ENCODE peak calls at places on chromosomes 7 and 10, in ten cellular contexts. D, T, L, U, J, A, C, O, Y and E are unnamed samples. For H3K27me3, the result is how much of the 10 kb centered on the place peaks cover.

GRCh38 chr10:53536322-53536721 is 763.7 kb upstream of the MBL2 start:
- DNase-seq in D (no peak), T (no peak), L (no peak), U (no peak), J (no peak), A (no peak), C (no peak), O (peak), Y (no peak), E (no peak)

GRCh38 chr7:815284-816216 is 16.7 kb upstream of the SUN1 start:
- DNase-seq in D (peak), T (peak), L (peak), U (peak), J (no peak), A (no peak), C (no peak), O (no peak), Y (no peak), E (peak)

GRCh38 chr7:40372031-40372430 is 237.2 kb downstream of the SUGCT start:
- DNase-seq in D (no peak), T (no peak), L (no peak), U (no peak), J (no peak), A (no peak), C (no peak), O (no peak), Y (no peak), E (no peak)

GRCh38 chr10:79434223-79434687 is 11.2 kb downstream of the ZCCHC24 start:
- DNase-seq in D (no peak), T (no peak), L (no peak), U (no peak), J (no peak), A (no peak), C (no peak), O (peak), Y (peak), E (no peak)

GRCh38 chr7:33351709-33352108 is 222.3 kb downstream of the BBS9 start:
- DNase-seq in D (no peak), T (no peak), L (no peak), U (no peak), J (no peak), A (no peak), C (no peak), O (no peak), Y (no peak), E (no peak)

GRCh38 chr10:79292789-79293746 is 54.2 kb upstream of the PPIF start:
- DNase-seq in D (peak), T (peak), L (peak), U (no peak), J (no peak), A (no peak), C (no peak), O (no peak), Y (no peak), E (no peak)

GRCh38 chr10:111921821-111922220 is 261.7 kb downstream of the GPAM start:
- DNase-seq in D (no peak), T (no peak), L (no peak), U (no peak), J (no peak), A (no peak), C (no peak), O (no peak), Y (no peak), E (no peak)

GRCh38 chr10:18737841-18738240 is 78.6 kb downstream of the ARL5B start:
- DNase-seq in D (no peak), T (no peak), L (no peak), U (no peak), J (no peak), A (no peak), C (no peak), O (peak), Y (peak), E (no peak)

GRCh38 chr10:30059209-30060107 is at the start of gene JCAD:
- DNase-seq in D (peak), T (peak), L (peak), U (peak), J (no peak), A (no peak), C (peak), O (no peak), Y (no peak), E (peak)

GRCh38 chr7:105224884-105225651 is 163.7 kb downstream of the SRPK2 start:
- DNase-seq in D (no peak), T (no peak), L (peak), U (no peak), J (peak), A (no peak), C (no peak), O (peak), Y (peak), E (no peak)

GRCh38 chr10:16853201-16853600 is 36.0 kb upstream of the RSU1 start:
- DNase-seq in D (no peak), T (no peak), L (peak), U (no peak), J (peak), A (no peak), C (no peak), O (peak), Y (peak), E (no peak)

GRCh38 chr10:32269343-32270100 is 77.4 kb downstream of the EPC1 start:
- DNase-seq in D (no peak), T (no peak), L (no peak), U (no peak), J (no peak), A (no peak), C (no peak), O (no peak), Y (no peak), E (no peak)

GRCh38 chr7:135441791-135442190 is 68.1 kb downstream of the CNOT4 start:
- DNase-seq in D (no peak), T (no peak), L (no peak), U (no peak), J (peak), A (no peak), C (no peak), O (peak), Y (peak), E (no peak)

GRCh38 chr10:90960355-90960814 is 39.5 kb upstream of the ANKRD1 start:
- DNase-seq in D (no peak), T (no peak), L (no peak), U (no peak), J (no peak), A (no peak), C (no peak), O (peak), Y (peak), E (no peak)

GRCh38 chr10:26214538-26215461 is 1.8 kb upstream of the GAD2 start:
- DNase-seq in D (no peak), T (no peak), L (peak), U (no peak), J (no peak), A (no peak), C (no peak), O (no peak), Y (no peak), E (no peak)

GRCh38 chr7:93047514-93048099 is 70.2 kb downstream of the SAMD9 start:
- DNase-seq in D (no peak), T (no peak), L (no peak), U (no peak), J (no peak), A (no peak), C (no peak), O (no peak), Y (no peak), E (no peak)

GRCh38 chr10:3635697-3636096 is 149.3 kb downstream of the KLF6 start:
- DNase-seq in D (no peak), T (no peak), L (no peak), U (no peak), J (no peak), A (no peak), C (no peak), O (no peak), Y (no peak), E (no peak)

GRCh38 chr10:117537904-117538524 is 4.5 kb upstream of the EMX2 start:
- DNase-seq in D (no peak), T (no peak), L (no peak), U (no peak), J (no peak), A (no peak), C (no peak), O (no peak), Y (no peak), E (no peak)

GRCh38 chr7:124550036-124550435 is 215.6 kb downstream of the GPR37 start:
- DNase-seq in D (no peak), T (no peak), L (no peak), U (no peak), J (no peak), A (no peak), C (no peak), O (peak), Y (no peak), E (no peak)

GRCh38 chr7:28984631-28985030 is 26.5 kb upstream of the TRIL start:
- DNase-seq in D (no peak), T (no peak), L (peak), U (peak), J (no peak), A (peak), C (peak), O (peak), Y (peak), E (peak)

GRCh38 chr10:97684866-97685394 is 2.1 kb downstream of the AVPI1 start:
- DNase-seq in D (no peak), T (no peak), L (no peak), U (no peak), J (no peak), A (no peak), C (no peak), O (peak), Y (no peak), E (no peak)

GRCh38 chr10:97682042-97682441 is 5.0 kb downstream of the AVPI1 start:
- DNase-seq in D (no peak), T (no peak), L (no peak), U (no peak), J (no peak), A (no peak), C (no peak), O (no peak), Y (no peak), E (no peak)

GRCh38 chr10:97685395-97685958 is 1.6 kb downstream of the AVPI1 start:
- DNase-seq in D (no peak), T (no peak), L (peak), U (peak), J (peak), A (no peak), C (peak), O (peak), Y (no peak), E (no peak)

GRCh38 chr10:97686301-97686961 is 610 bp downstream of the AVPI1 start:
- DNase-seq in D (no peak), T (no peak), L (no peak), U (no peak), J (no peak), A (no peak), C (no peak), O (no peak), Y (no peak), E (no peak)

DNA sequence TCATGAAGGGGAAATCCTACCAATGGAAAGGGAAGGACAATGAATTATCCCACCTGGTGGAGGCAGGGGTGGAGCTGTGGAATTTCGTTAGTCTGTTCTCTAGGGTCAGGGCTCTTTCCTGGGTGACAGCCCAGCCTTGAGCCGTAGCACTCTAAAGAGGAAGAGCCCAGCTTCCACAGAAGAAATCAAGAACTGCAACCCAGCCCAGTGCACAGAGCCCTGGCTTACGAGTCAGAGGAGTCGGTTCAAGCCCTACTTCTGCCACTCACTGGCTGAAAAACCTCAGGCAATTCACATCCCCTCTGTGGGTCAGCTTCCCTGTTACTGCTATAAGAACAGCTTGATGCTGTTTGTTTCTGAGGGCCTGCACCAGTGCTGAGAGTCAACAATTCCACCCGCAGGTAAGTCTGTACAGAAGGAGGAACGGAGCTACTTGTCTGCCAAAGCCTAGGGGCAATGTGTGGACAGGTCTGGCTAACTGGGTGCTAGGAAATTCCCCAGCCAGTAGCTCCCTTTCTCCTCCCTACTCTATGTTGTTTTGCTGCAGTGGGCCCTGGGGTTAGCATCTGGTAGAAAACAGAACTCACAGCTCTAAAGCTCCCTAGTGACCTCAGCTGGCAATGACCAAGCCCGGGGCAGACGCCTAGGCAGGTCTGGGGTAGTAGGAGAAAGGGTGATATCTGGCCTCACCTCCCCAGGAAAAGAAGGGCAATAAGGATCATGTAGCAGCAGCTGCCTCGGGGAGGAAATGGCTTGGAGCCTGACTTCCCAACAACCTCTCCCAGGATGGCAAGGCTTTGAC is 3.3 kb downstream of the AVPI1 start:
- DNase-seq in D (no peak), T (no peak), L (peak), U (peak), J (no peak), A (no peak), C (peak), O (peak), Y (peak), E (no peak)
- TF ChIP-seq CTCF in D (no peak), T (no peak), L (no peak), U (no peak), J (no peak), A (no peak), C (peak), O (no peak), Y (no peak), E (no peak)

DNA sequence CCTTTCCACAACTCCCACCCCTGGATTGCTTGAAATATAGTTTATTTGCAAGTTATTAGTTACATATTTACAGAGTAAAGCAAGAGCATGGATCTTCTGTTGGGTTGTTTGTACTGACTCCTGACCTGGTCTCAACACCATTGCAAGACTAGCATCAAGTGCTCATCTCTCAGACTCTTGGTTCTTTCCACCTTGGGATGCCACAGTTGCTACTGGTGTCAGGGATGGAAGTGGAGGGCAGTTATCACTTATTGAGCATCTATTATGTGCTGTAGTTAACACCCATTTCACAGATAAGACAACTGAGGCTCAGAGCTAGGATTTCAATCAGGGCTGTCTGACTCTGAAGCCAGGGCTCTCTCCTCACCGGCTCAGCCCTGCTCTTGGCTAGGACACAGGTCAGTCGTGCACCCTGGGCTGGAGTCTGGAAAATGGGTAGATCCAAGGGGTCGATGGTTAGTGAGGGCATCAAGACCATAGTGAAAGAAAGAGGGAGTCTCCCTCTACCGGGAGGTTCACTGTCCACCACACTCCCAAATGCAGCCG is 614 bp upstream of the ADAMTS14 start:
- DNase-seq in D (no peak), T (no peak), L (no peak), U (no peak), J (no peak), A (no peak), C (no peak), O (no peak), Y (no peak), E (no peak)
- H3K27me3 ChIP-seq in D (half or more), T (under half), L (under half), U (under half), J (under half), A (under half), C (under half), O (under half), Y (under half), E (under half)

GRCh38 chr7:79093421-79093820 is 360.0 kb downstream of the MAGI2 start:
- DNase-seq in D (no peak), T (no peak), L (no peak), U (no peak), J (no peak), A (no peak), C (no peak), O (no peak), Y (peak), E (no peak)

GRCh38 chr7:79091661-79092060 is 361.8 kb downstream of the MAGI2 start:
- DNase-seq in D (no peak), T (no peak), L (no peak), U (no peak), J (no peak), A (no peak), C (no peak), O (peak), Y (peak), E (no peak)

GRCh38 chr7:79091011-79091410 is 362.5 kb downstream of the MAGI2 start:
- DNase-seq in D (no peak), T (no peak), L (no peak), U (no peak), J (no peak), A (no peak), C (no peak), O (no peak), Y (no peak), E (no peak)

GRCh38 chr7:79096361-79096805 is 357.1 kb downstream of the MAGI2 start:
- DNase-seq in D (no peak), T (no peak), L (no peak), U (no peak), J (no peak), A (no peak), C (no peak), O (peak), Y (peak), E (no peak)

DNA sequence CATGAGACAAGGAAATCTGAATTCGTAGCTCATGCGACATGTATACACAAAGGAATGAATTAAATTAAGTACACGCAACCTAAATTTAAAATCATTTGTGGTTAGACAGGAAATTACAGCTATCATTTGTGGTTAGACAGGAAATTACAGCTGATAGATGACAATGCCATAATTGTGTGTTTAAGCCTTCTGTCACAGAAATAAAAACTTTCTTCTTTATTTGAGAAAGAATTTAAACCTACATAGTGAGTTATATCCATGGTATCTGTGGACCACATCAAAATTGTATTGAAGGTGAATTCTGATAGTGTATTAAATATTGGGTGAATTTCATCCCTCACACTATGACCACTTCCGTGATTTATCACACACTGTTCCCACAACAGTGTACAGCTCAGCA is 362.9 kb downstream of the MAGI2 start:
- DNase-seq in D (no peak), T (no peak), L (no peak), U (no peak), J (no peak), A (no peak), C (no peak), O (peak), Y (peak), E (no peak)
- TF ChIP-seq CTCF in D (no peak), T (no peak), L (no peak), U (no peak), J (no peak), A (no peak), C (no peak), O (no peak), Y (no peak), E (no peak)

DNA sequence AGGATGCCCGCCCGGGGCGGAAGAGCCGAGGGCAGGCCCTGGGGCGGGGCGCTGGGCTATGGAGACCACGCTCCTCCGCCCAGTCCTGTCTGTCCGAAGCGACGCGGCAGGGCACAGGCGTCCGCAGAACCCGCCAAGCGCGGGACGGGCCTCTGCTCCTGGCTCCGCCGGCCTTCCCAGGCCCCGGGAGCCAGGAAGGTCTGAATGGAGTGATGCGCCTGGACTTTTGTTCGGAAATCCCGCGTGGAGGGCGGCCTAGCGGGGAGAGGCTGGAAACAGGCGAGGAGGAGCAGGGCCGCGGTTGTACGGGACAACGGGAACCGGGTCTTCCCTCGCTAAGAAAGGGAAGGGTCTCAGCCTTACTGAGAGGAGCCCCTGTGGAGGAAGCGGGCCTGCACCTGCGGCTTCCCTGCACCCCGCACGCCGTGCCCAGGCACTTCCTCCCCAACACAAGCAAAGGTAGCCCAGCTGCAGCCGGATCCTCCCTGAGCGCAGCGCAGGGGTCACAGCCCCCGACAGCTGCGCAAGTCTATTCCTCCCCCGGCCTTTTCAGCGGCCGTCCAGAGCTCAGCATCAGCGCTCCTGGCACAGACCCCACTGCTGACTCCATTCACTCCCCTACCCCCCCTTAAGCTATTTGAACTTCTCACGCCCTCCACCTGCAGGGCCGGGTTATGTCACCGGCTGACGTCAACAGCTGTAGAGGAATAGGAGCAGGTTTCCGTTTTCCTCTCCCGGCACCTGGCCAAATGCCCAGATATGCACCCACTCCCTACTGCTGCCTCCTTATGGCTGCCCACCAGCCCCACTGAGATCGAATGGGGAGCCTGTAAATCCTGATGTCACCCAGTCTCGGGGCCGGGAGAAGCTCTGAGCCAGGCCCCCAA is 143.2 kb upstream of the RET start:
- DNase-seq in D (peak), T (no peak), L (peak), U (no peak), J (no peak), A (no peak), C (no peak), O (peak), Y (no peak), E (peak)
- H3K27me3 ChIP-seq in D (half or more), T (under half), L (under half), U (half or more), J (under half), A (under half), C (under half), O (under half), Y (under half), E (half or more)

DNA sequence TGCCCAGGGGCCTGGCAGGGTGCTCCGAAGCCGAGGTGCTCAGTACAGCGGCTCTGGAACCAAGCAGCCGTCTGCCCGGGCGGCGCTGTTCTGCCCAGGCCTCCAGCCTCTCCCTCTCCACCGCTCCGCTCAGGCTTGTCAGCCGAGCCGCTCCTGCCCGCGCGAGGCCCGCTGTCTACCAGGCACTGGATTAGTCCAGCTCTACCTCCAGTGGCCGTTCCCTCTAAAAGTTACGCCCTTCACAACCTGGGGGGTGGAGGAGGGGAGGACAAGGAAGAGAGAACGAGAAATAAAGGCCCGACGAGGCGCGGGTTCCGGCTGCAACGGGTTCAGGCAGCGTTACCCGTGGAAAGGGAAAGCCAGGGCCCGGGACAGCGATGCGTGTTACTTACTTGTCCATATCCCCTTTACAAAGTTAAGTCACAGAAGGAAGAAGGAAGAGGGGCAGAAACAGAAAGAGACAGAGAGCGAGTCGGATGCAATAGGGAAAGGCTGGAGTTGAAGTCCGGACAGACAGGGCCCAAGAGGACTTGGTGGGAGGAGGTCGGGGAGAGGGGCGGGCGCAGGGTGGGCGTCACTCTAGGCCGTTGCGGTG is 2.9 kb downstream of the SP8 start:
- DNase-seq in D (no peak), T (no peak), L (peak), U (no peak), J (no peak), A (no peak), C (no peak), O (no peak), Y (no peak), E (no peak)
- TF ChIP-seq CTCF in D (no peak), T (no peak), L (peak), U (no peak), J (no peak), A (no peak), C (no peak), O (no peak), Y (no peak), E (no peak)